ENCODE peak calls at places on chromosome 4, in nine cellular contexts. A is tibial nerve; R is CD8-positive, alpha-beta T cell; X is adipocyte; L is A549; O is psoas muscle; Z is OCI-LY7; Q is Karpas-422; E is lower lobe of right lung. K is an unnamed sample.

GRCh38 chr4:95585016-95585695 is 36.4 kb upstream of the UNC5C start:
- DNase-seq in E (no peak), L (no peak), O (no peak), Z (no peak), X (no peak), Q (no peak), A (no peak), R (no peak), K (no peak)

GRCh38 chr4:137307806-137308205 is 224.5 kb downstream of the PCDH18 start:
- DNase-seq in X (peak; percentile 78), L (no peak), R (no peak), A (peak; percentile 58), E (no peak), O (peak; percentile 18), Q (no peak), Z (no peak), K (peak; percentile 72)

GRCh38 chr4:44760142-44760898 is 34.0 kb upstream of the GNPDA2 start:
- DNase-seq in L (peak; percentile 23), E (no peak), A (no peak), X (peak; percentile 72), Z (peak; percentile 56), R (no peak), Q (peak; percentile 80), O (no peak), K (no peak)

GRCh38 chr4:3314706-3315260 is 22.0 kb downstream of the RGS12 start:
- DNase-seq in E (no peak), O (no peak), X (no peak), Z (no peak), A (no peak), Q (no peak), L (no peak), R (peak; percentile 8), K (no peak)

GRCh38 chr4:126267689-126268088 is 952.9 kb downstream of the FAT4 start:
- DNase-seq in O (no peak), Z (no peak), A (no peak), X (peak; percentile 75), R (no peak), Q (no peak), L (peak; percentile 0), E (no peak), K (no peak)

GRCh38 chr4:145497199-145498149 is 15.8 kb downstream of the SMAD1 start:
- DNase-seq in R (no peak), O (no peak), A (no peak), L (no peak), E (no peak), Z (no peak), X (no peak), Q (no peak), K (no peak)

GRCh38 chr4:22595684-22596083 is 79.8 kb upstream of the ADGRA3 start:
- DNase-seq in Q (no peak), O (no peak), E (no peak), Z (no peak), R (no peak), A (no peak), L (no peak), X (no peak), K (no peak)

GRCh38 chr4:105807496-105807895 is 87.8 kb upstream of the NPNT start:
- DNase-seq in O (no peak), Q (no peak), R (no peak), Z (no peak), A (no peak), L (no peak), E (no peak), X (no peak), K (no peak)

GRCh38 chr4:15147709-15148651 is 145.7 kb downstream of the CPEB2 start:
- DNase-seq in O (no peak), E (no peak), X (no peak), L (no peak), R (no peak), Z (no peak), A (no peak), Q (no peak), K (no peak)

GRCh38 chr4:3096207-3096606 is 21.7 kb downstream of the HTT start:
- DNase-seq in A (no peak), R (no peak), O (no peak), Q (no peak), L (no peak), Z (no peak), X (no peak), E (no peak), K (no peak)

GRCh38 chr4:28007693-28008092 is 1147.1 kb downstream of the STIM2 start:
- DNase-seq in R (no peak), A (no peak), X (no peak), O (no peak), L (no peak), Z (no peak), E (no peak), Q (no peak), K (no peak)

GRCh38 chr4:28006021-28006420 is 1145.4 kb downstream of the STIM2 start:
- DNase-seq in E (no peak), A (no peak), R (no peak), Q (no peak), O (peak; percentile 9), Z (no peak), X (no peak), L (no peak), K (no peak)

DNA sequence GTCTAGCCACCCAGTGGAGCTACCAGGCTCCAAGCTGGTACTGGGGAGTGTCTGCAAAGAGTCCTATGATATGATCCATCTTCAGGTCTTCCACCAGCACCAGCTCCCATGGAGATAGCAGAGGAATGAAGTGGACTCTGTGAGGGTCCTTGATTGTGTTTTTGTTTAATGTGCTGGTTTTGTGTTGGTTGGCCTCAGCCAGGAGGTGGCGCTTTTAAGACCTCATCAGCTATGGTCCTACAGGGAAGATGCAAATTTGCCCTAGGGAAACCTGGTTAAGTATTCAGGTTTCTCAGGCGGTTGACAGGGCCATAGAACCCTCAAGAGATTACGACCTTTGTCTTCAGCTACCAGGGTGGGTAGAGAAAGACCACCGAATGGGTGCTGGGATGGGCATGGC is 1141.1 kb downstream of the STIM2 start:
- DNase-seq in R (no peak), E (no peak), L (no peak), A (no peak), X (no peak), Q (no peak), Z (no peak), O (no peak), K (no peak)
- H3K9me3 ChIP-seq in R (no peaks in the 10 kb centered on the region), E (no peaks in the 10 kb centered on the region), L (no peaks in the 10 kb centered on the region), A (no peaks in the 10 kb centered on the region), X (no peaks in the 10 kb centered on the region), Q (peaks cover 24% of the 10 kb centered on the region), Z (no peaks in the 10 kb centered on the region), O (no peaks in the 10 kb centered on the region), K (no peaks in the 10 kb centered on the region)

GRCh38 chr4:78722880-78723279 is 53.3 kb upstream of the BMP2K start:
- DNase-seq in R (no peak), E (no peak), A (no peak), X (no peak), Q (no peak), O (no peak), L (no peak), Z (no peak), K (no peak)

GRCh38 chr4:78720994-78721677 is 55.0 kb upstream of the BMP2K start:
- DNase-seq in E (no peak), O (no peak), L (no peak), A (peak; percentile 7), Z (peak; percentile 40), Q (no peak), X (no peak), R (peak; percentile 20), K (no peak)

GRCh38 chr4:78720151-78720726 is 55.9 kb upstream of the BMP2K start:
- DNase-seq in E (no peak), Z (no peak), X (no peak), Q (no peak), A (no peak), L (no peak), O (no peak), R (no peak), K (no peak)

GRCh38 chr4:78722320-78722719 is 53.8 kb upstream of the BMP2K start:
- DNase-seq in A (no peak), L (no peak), E (no peak), R (no peak), O (no peak), Q (no peak), Z (no peak), X (no peak), K (no peak)

GRCh38 chr4:78721739-78722138 is 54.4 kb upstream of the BMP2K start:
- DNase-seq in L (no peak), O (no peak), R (no peak), E (no peak), Q (no peak), A (no peak), Z (no peak), X (no peak), K (no peak)
- H3K9me3 ChIP-seq in L (no peaks in the 10 kb centered on the region), O (no peaks in the 10 kb centered on the region), R (no peaks in the 10 kb centered on the region), E (no peaks in the 10 kb centered on the region), Q (no peaks in the 10 kb centered on the region), A (no peaks in the 10 kb centered on the region), Z (no peaks in the 10 kb centered on the region), X (no peaks in the 10 kb centered on the region), K (no peaks in the 10 kb centered on the region)

GRCh38 chr4:116018831-116019230 is 905.4 kb upstream of the NDST4 start:
- DNase-seq in A (no peak), Z (no peak), L (no peak), R (no peak), E (no peak), Q (no peak), X (no peak), O (no peak), K (no peak)

GRCh38 chr4:116015549-116015948 is 902.1 kb upstream of the NDST4 start:
- DNase-seq in E (no peak), L (no peak), R (no peak), A (no peak), X (no peak), O (no peak), Z (no peak), Q (no peak), K (no peak)

GRCh38 chr4:116015062-116015461 is 901.6 kb upstream of the NDST4 start:
- DNase-seq in Z (peak; percentile 21), R (no peak), E (no peak), Q (peak; percentile 52), A (no peak), X (no peak), L (peak; percentile 6), O (no peak), K (no peak)

GRCh38 chr4:116020141-116020722 is 906.8 kb upstream of the NDST4 start:
- DNase-seq in Z (peak; percentile 13), X (no peak), A (no peak), R (no peak), Q (peak; percentile 44), L (peak; percentile 11), O (no peak), E (no peak), K (no peak)

DNA sequence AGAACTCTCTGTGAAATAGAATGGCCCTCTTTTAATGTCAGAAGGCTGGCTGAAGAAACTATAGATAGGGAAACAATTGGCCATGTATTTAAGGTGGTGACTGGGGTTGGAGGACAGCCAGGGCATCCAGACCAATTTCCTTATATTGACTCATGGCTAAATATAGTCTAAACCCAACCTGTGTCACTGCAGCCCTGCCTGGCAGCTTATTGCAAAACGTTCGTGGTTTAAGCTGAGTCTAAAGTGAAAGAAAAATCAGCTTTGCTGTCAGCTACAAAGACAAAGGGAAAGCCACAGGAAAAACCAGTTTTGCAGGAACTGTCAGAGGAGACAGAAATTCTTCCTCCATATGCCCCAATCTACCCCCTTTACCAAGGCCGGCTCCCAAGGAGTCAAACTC is 902.8 kb upstream of the NDST4 start:
- DNase-seq in X (peak; percentile 34), E (peak; percentile 44), R (no peak), Z (no peak), O (peak; percentile 14), Q (no peak), L (no peak), A (no peak), K (peak; percentile 43)
- H3K9me3 ChIP-seq in X (peaks cover 34% of the 10 kb centered on the region), E (peaks cover 52% of the 10 kb centered on the region), R (peaks cover 20% of the 10 kb centered on the region), Z (peaks cover 18% of the 10 kb centered on the region), O (peaks cover 19% of the 10 kb centered on the region), Q (peaks cover 48% of the 10 kb centered on the region), L (peaks cover 15% of the 10 kb centered on the region), A (peaks cover 20% of the 10 kb centered on the region), K (no peaks in the 10 kb centered on the region)

GRCh38 chr4:158297866-158298265 is 87.6 kb downstream of the TMEM144 start:
- DNase-seq in R (no peak), O (no peak), A (no peak), X (no peak), E (no peak), L (no peak), Z (no peak), Q (no peak), K (no peak)
- H3K9me3 ChIP-seq in R (no peaks in the 10 kb centered on the region), O (no peaks in the 10 kb centered on the region), A (no peaks in the 10 kb centered on the region), X (peaks cover 19% of the 10 kb centered on the region), E (no peaks in the 10 kb centered on the region), L (no peaks in the 10 kb centered on the region), Z (no peaks in the 10 kb centered on the region), Q (no peaks in the 10 kb centered on the region), K (no peaks in the 10 kb centered on the region)

K was measured in MG63.